ENCODE peak calls at places on chromosomes 1 and 21, in eight cellular contexts. G is fibroblast of villous mesenchyme, A is brain microvascular endothelial cell, S is left lung, U is ovary, F is HL-60, W is pancreas, Z is OCI-LY7. J is an unnamed sample.

GRCh38 chr21:44259082-44259705 is 2.5 kb downstream of the DNMT3L start:
- DNase-seq in G (no peak), A (no peak), S (peak), U (no peak), F (no peak), W (no peak), Z (no peak), J (peak)

GRCh38 chr1:186244825-186245224 is 130.2 kb downstream of the TPR start:
- DNase-seq in G (no peak), A (no peak), S (no peak), U (no peak), F (peak), W (no peak), Z (peak), J (peak)

GRCh38 chr1:115300087-115300856 is 37.8 kb downstream of the NGF start:
- DNase-seq in G (peak), A (no peak), S (no peak), U (no peak), F (no peak), W (no peak), Z (peak), J (no peak)

GRCh38 chr1:60903591-60903990 is 178.8 kb upstream of the NFIA start:
- DNase-seq in G (no peak), A (no peak), S (no peak), U (no peak), F (no peak), W (no peak), Z (no peak), J (peak)

GRCh38 chr1:24347159-24347931 is 28.2 kb downstream of the GRHL3 start:
- DNase-seq in G (no peak), A (no peak), S (no peak), U (no peak), F (no peak), W (no peak), Z (no peak), J (no peak)

GRCh38 chr1:216528816-216529215 is 105.6 kb upstream of the USH2A start:
- DNase-seq in G (no peak), A (no peak), S (no peak), U (no peak), F (no peak), W (no peak), Z (peak), J (peak)

GRCh38 chr1:66265268-66265667 is 268.7 kb upstream of the SGIP1 start:
- DNase-seq in G (peak), A (no peak), S (no peak), U (no peak), F (no peak), W (no peak), Z (no peak), J (no peak)

GRCh38 chr1:201591348-201591747 is 52.4 kb downstream of the NAV1 start:
- DNase-seq in G (no peak), A (no peak), S (no peak), U (no peak), F (no peak), W (no peak), Z (no peak), J (no peak)

GRCh38 chr1:175599212-175599681 is 144.1 kb downstream of the TNR start:
- DNase-seq in G (no peak), A (no peak), S (no peak), U (no peak), F (no peak), W (no peak), Z (peak), J (no peak)

GRCh38 chr1:63671514-63671913 is 78.3 kb downstream of the PGM1 start:
- DNase-seq in G (no peak), A (no peak), S (no peak), U (no peak), F (no peak), W (no peak), Z (no peak), J (no peak)

GRCh38 chr1:174322202-174322862 is 125.4 kb upstream of the GPR52 start:
- DNase-seq in G (no peak), A (no peak), S (no peak), U (no peak), F (no peak), W (no peak), Z (no peak), J (no peak)

GRCh38 chr1:42684139-42684538 is 1.9 kb downstream of the YBX1 start:
- DNase-seq in G (peak), A (no peak), S (no peak), U (no peak), F (peak), W (no peak), Z (peak), J (no peak)

GRCh38 chr1:32695098-32695904 is 7.3 kb downstream of the SYNC start:
- DNase-seq in G (peak), A (peak), S (peak), U (no peak), F (peak), W (peak), Z (no peak), J (peak)

GRCh38 chr1:105436589-105437259 is 1619.8 kb upstream of the PRMT6 start:
- DNase-seq in G (no peak), A (no peak), S (peak), U (no peak), F (no peak), W (no peak), Z (no peak), J (no peak)
- H3K4me3 ChIP-seq in G (no peak), A (no peak), S (no peak), U (no peak), F (no peak), W (no peak), Z (no peak), J (no peak)

DNA sequence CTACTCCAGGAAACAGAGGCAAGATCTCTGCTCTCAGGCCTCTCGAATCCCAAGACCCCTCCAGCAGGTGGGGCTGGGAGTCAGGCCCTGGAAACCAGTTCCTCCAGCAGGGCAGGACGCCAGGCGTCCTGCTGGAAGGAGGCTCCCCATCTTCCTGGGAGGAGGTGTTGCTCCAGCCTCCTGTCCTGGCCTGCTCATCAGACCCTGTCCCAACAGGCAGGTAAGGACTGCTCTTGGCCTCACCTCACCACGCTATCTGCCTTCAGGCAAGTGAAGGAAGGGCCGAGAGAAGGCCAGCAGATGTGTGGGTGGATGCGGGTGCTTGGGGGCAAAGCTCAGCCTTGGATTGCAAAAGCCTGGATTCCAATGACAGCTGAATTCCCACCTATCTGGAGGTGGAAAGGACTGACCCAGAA is 82.9 kb downstream of the SSBP3 start:
- DNase-seq in G (no peak), A (no peak), S (no peak), U (peak), F (no peak), W (peak), Z (no peak), J (no peak)
- TF ChIP-seq CTCF in G (peak), A (peak), S (no peak), U (no peak), F (no peak), W (no peak), Z (no peak), J (peak)

GRCh38 chr21:42541174-42541573 is 27.5 kb downstream of the SLC37A1 start:
- DNase-seq in G (no peak), A (no peak), S (no peak), U (no peak), F (no peak), W (no peak), Z (no peak), J (no peak)
- H3K4me3 ChIP-seq in G (no peak), A (no peak), S (no peak), U (no peak), F (no peak), W (no peak), Z (no peak), J (no peak)

DNA sequence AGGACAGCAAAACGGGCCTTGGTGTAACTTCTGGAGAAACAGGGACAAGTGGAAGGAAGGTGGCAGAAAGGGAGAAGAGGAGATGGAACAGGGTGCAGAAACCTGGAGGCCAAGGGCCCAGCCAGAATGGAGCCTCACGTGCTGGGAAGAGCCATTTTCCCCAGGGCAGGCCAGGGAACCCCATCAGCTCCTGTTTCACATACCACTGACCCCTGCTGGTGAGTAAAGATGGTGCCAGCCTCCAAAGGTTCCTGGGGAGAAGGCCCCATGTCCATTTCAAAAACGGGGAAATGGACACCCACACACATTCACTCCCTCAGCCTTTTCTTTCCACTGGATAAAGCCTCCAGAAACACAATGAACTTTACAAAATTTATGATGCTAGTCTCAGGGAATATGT is 57.6 kb upstream of the JUN start:
- DNase-seq in G (no peak), A (no peak), S (no peak), U (no peak), F (peak), W (no peak), Z (peak), J (no peak)
- TF ChIP-seq CTCF in G (peak), A (peak), S (peak), U (no peak), F (peak), W (no peak), Z (peak), J (peak)

GRCh38 chr1:31552489-31552888 is 23.8 kb upstream of the TINAGL1 start:
- DNase-seq in G (no peak), A (no peak), S (no peak), U (no peak), F (no peak), W (no peak), Z (no peak), J (no peak)

GRCh38 chr1:31548518-31548898 is 27.8 kb upstream of the TINAGL1 start:
- DNase-seq in G (no peak), A (no peak), S (peak), U (no peak), F (no peak), W (peak), Z (no peak), J (no peak)

GRCh38 chr1:31548899-31549806 is 27.2 kb upstream of the TINAGL1 start:
- DNase-seq in G (peak), A (peak), S (peak), U (peak), F (peak), W (peak), Z (peak), J (peak)

GRCh38 chr1:31551206-31551605 is 25.1 kb upstream of the TINAGL1 start:
- DNase-seq in G (peak), A (no peak), S (no peak), U (no peak), F (no peak), W (no peak), Z (no peak), J (peak)

DNA sequence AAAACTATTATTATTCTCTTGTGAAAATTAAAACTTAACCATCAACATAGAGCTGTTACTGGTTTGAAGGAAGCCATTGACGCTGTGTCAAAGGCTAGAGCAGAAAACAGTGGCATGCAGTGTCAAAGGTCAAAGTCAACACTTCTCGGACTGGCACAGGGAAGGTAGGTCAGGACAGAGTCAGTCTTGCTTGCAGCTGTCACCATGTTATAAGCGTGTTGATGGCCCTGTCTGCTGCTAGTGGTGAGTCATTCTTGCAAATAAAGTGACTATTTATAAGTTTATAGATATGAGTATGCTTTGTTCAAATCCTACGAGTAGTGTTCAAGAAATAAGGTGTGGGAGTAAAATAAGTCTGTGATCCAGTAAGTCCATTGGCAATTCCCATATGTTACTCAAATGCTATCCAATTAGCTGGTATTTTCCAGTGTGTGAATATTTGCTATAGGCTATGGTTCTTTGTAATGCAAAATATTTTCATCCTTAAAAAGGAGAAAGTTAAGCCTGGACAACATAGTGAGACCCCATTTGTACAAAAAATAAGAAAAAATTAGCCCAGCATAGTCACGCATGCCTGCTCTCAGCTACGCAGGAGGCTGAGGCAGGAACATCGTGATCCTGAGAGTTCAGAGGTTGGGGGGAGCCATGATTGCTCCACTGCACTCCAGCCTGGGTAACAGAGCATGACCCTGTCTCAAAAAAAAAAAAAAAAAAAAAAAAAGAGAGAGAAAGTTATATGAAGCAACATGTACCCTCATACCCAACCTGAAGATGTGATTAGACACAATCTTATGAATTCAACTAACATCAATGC is 26.3 kb upstream of the TINAGL1 start:
- DNase-seq in G (peak), A (no peak), S (no peak), U (no peak), F (no peak), W (peak), Z (no peak), J (no peak)
- H3K4me3 ChIP-seq in G (peak), A (no peak), S (no peak), U (no peak), F (no peak), W (no peak), Z (no peak), J (no peak)

GRCh38 chr1:1299686-1300351 is 7.9 kb downstream of the ACAP3 start:
- DNase-seq in G (no peak), A (no peak), S (no peak), U (no peak), F (no peak), W (no peak), Z (peak), J (no peak)
- TF ChIP-seq CTCF in G (peak), A (peak), S (no peak), U (no peak), F (no peak), W (no peak), Z (peak), J (peak)

DNA sequence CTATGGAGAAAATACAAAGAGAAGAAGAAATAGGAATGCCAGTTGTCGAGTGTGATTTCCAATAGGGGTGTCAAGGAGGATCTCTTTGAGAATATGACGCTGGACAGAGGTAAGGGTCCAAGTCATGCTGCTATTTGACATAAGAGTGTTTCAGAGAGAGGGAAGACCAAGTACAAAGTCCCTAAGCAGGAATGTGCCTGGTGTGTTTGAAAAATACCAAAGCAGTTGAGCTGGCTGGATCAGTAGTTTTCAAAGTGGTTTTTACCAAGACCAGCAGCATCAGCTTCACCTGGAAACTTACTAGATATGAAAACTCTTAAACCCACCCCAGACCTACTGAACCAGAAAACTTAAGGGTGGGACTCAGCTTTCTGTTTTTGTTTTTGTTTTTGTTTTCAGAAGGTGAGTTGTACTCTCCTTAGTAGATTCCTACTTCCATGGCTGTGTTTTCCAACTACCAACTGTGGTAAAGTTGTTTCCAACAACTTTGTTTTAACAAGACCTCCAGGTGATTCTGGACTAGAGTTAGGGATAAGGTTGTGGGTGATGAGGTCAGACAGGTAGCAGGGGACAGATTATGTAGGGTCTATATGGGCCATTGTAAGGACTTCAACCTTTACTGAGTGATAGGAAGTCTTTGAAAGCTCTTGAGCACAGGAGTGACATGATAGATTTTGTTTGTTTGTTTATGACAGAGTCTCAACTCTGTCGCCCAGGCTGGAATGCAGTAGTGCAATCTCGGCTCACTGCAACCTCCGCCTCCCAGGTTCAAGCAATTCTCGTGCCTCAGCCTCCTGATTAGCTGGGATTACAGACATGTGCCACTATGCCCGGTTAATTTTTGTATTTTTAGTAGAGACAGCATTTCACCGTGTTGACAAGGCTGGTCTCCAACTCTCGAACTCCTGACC is 7.3 kb upstream of the GJA9 start:
- DNase-seq in G (no peak), A (no peak), S (no peak), U (no peak), F (no peak), W (no peak), Z (no peak), J (no peak)
- H3K4me3 ChIP-seq in G (no peak), A (no peak), S (no peak), U (no peak), F (no peak), W (no peak), Z (no peak), J (no peak)

GRCh38 chr1:12244078-12244477 is 14.2 kb downstream of the VPS13D start:
- DNase-seq in G (peak), A (no peak), S (no peak), U (no peak), F (peak), W (no peak), Z (peak), J (peak)
- TF ChIP-seq CTCF in G (peak), A (peak), S (no peak), U (no peak), F (peak), W (no peak), Z (peak), J (peak)

DNA sequence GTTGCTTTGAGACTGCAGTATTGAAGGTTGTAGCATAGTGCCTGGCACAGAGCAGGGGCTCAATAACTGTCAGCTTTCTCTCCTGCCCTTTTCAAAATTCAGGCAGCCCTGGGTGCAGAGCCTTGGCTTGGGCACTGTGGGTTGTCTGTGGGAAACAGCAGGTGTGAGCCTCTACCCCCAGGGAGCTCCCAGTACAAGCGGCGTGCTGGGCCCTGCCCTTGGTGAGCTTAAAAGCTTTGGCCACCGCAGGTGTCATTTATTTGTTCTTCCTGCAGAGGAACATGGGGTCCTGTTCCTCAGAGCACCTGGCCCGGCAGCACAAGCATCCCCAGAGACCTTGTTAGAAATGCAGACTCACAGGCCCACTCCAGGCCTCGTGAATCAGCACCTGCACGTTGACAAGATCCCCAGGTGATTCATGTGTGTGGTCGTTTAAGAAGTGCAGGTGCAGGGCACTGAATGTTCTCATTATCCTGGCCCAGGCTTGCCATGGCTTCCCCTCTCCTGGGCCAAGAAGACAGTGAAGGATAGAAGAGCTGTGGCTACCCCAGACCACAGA is 29.9 kb upstream of the IGSF21 start:
- DNase-seq in G (no peak), A (no peak), S (no peak), U (no peak), F (no peak), W (no peak), Z (peak), J (no peak)
- H3K4me3 ChIP-seq in G (no peak), A (no peak), S (no peak), U (no peak), F (no peak), W (no peak), Z (no peak), J (no peak)